ENCODE peak calls at places on chromosomes 16 and 17, in nine cellular contexts. Z, R, F, O, G, W, V, M and P are unnamed samples.

GRCh38 chr17:45300060-45300751 is 16.6 kb downstream of the MAP3K14 start:
- DNase-seq in G (no peak), Z (no peak), W (no peak), M (no peak), O (no peak), F (no peak), R (no peak), V (no peak), P (no peak)

GRCh38 chr17:3039748-3040147 is 23.7 kb downstream of the OR1D5 start:
- DNase-seq in M (no peak), V (no peak), W (no peak), O (no peak), R (no peak), G (no peak), F (no peak), Z (no peak), P (no peak)

GRCh38 chr17:965311-965989 is 14.1 kb downstream of the NXN start:
- DNase-seq in R (no peak), F (no peak), G (no peak), V (no peak), M (no peak), O (no peak), Z (no peak), W (no peak), P (no peak)

GRCh38 chr17:30543456-30543855 is 66.2 kb downstream of the GOSR1 start:
- DNase-seq in G (peak), Z (no peak), O (no peak), W (no peak), V (no peak), M (no peak), R (no peak), F (no peak), P (no peak)

GRCh38 chr16:66363196-66363777 is 3.2 kb upstream of the CDH5 start:
- DNase-seq in V (no peak), R (no peak), G (no peak), W (no peak), O (no peak), F (no peak), M (no peak), Z (no peak), P (no peak)

GRCh38 chr16:57627184-57627871 is 1.1 kb upstream of the ADGRG1 start:
- DNase-seq in M (no peak), V (no peak), G (peak), F (no peak), W (no peak), Z (no peak), R (no peak), O (peak), P (peak)

GRCh38 chr16:81831722-81832126 is 52.6 kb downstream of the PLCG2 start:
- DNase-seq in G (peak), Z (peak), F (no peak), R (peak), V (peak), O (no peak), M (peak), W (peak), P (peak)

GRCh38 chr17:35084987-35085386 is 21.5 kb upstream of the RFFL start:
- DNase-seq in G (peak), W (no peak), V (no peak), O (peak), F (peak), M (no peak), Z (no peak), R (no peak), P (no peak)

GRCh38 chr16:19363741-19364140 is 53.9 kb upstream of the TMC5 start:
- DNase-seq in W (no peak), O (no peak), V (no peak), M (no peak), G (no peak), Z (no peak), R (no peak), F (no peak), P (no peak)

GRCh38 chr17:68461589-68461988 is 4.3 kb upstream of the WIPI1 start:
- DNase-seq in Z (peak), M (peak), R (no peak), W (no peak), V (no peak), F (no peak), G (no peak), O (no peak), P (no peak)

GRCh38 chr17:5055543-5055942 is 20.3 kb upstream of the SLC52A1 start:
- DNase-seq in W (no peak), V (no peak), G (no peak), R (no peak), M (no peak), F (no peak), Z (no peak), O (no peak), P (no peak)

GRCh38 chr17:58245428-58246103 is 7.2 kb downstream of the LPO start:
- DNase-seq in F (no peak), V (no peak), W (no peak), G (peak), Z (no peak), R (no peak), O (peak), M (no peak), P (no peak)

GRCh38 chr16:2896480-2897010 is 13.5 kb downstream of the FLYWCH2 start:
- DNase-seq in O (no peak), G (no peak), W (no peak), Z (no peak), V (no peak), M (no peak), F (no peak), R (no peak), P (no peak)

GRCh38 chr16:24954137-24954536 is 61.0 kb downstream of the ARHGAP17 start:
- DNase-seq in V (no peak), F (no peak), R (no peak), Z (no peak), M (no peak), W (no peak), O (no peak), G (no peak), P (no peak)

GRCh38 chr17:73566905-73567782 is 77.1 kb downstream of the SDK2 start:
- DNase-seq in V (no peak), W (no peak), M (peak), G (no peak), R (no peak), F (no peak), O (no peak), Z (no peak), P (no peak)

GRCh38 chr16:13307255-13307654 is 405.9 kb downstream of the SHISA9 start:
- DNase-seq in G (peak), Z (no peak), M (peak), W (no peak), F (peak), V (no peak), R (no peak), O (no peak), P (no peak)

GRCh38 chr16:22424161-22424937 is 49.9 kb upstream of the CDR2 start:
- DNase-seq in M (no peak), F (no peak), G (peak), V (peak), R (peak), O (no peak), Z (peak), W (no peak), P (no peak)

GRCh38 chr17:78230996-78231931 is at the start of gene TMEM235:
- DNase-seq in V (no peak), M (no peak), R (no peak), G (no peak), W (no peak), O (no peak), F (no peak), Z (no peak), P (no peak)

GRCh38 chr16:67393111-67393789 is at the start of gene TPPP3:
- DNase-seq in O (no peak), Z (peak), W (peak), F (peak), G (peak), M (no peak), R (peak), V (peak), P (peak)

GRCh38 chr17:68248199-68248825 is 469 bp downstream of the AMZ2 start:
- DNase-seq in R (peak), O (peak), M (no peak), W (peak), V (no peak), Z (peak), F (peak), G (peak), P (no peak)

GRCh38 chr17:5044630-5045029 is 9.4 kb upstream of the SLC52A1 start:
- DNase-seq in R (no peak), W (no peak), Z (no peak), V (no peak), M (no peak), G (no peak), F (no peak), O (peak), P (no peak)

GRCh38 chr17:62888148-62888547 is 77.9 kb upstream of the TANC2 start:
- DNase-seq in W (no peak), V (no peak), G (no peak), F (peak), O (peak), M (no peak), R (no peak), Z (no peak), P (no peak)

GRCh38 chr16:18948372-18949020 is 22.3 kb upstream of the SMG1 start:
- DNase-seq in G (no peak), R (no peak), V (no peak), W (no peak), Z (no peak), M (no peak), F (no peak), O (peak), P (no peak)

GRCh38 chr16:53056528-53056881 is 1.7 kb downstream of the CHD9 start:
- DNase-seq in Z (no peak), R (no peak), V (no peak), O (peak), G (peak), F (no peak), W (no peak), M (no peak), P (no peak)

GRCh38 chr17:2172447-2172938 is 117.6 kb downstream of the HIC1 start:
- DNase-seq in R (peak), W (no peak), F (no peak), O (peak), V (no peak), M (no peak), Z (no peak), G (peak), P (no peak)

GRCh38 chr17:58019521-58019920 is 12.5 kb upstream of the SRSF1 start:
- DNase-seq in Z (no peak), R (no peak), F (no peak), O (no peak), W (no peak), V (no peak), M (no peak), G (no peak), P (no peak)

GRCh38 chr17:40097087-40097486 is 3.3 kb downstream of the NR1D1 start:
- DNase-seq in R (no peak), G (no peak), O (no peak), V (no peak), M (no peak), F (no peak), Z (no peak), W (no peak), P (no peak)

GRCh38 chr17:61405047-61405685 is 5.5 kb downstream of the TBX2 start:
- DNase-seq in O (no peak), G (no peak), Z (no peak), M (no peak), W (no peak), V (peak), R (no peak), F (no peak), P (no peak)

GRCh38 chr16:11806721-11807120 is 9.7 kb upstream of the ZC3H7A start:
- DNase-seq in G (peak), O (no peak), W (no peak), F (no peak), Z (no peak), V (no peak), R (no peak), M (no peak), P (no peak)

GRCh38 chr17:40614431-40615294 is 33.0 kb downstream of the SMARCE1 start:
- DNase-seq in V (no peak), O (no peak), R (no peak), F (no peak), W (no peak), M (no peak), G (no peak), Z (no peak), P (no peak)

GRCh38 chr16:56263711-56264608 is 72.7 kb downstream of the GNAO1 start:
- DNase-seq in R (no peak), G (no peak), W (no peak), F (no peak), M (peak), O (no peak), Z (no peak), V (no peak), P (peak)

GRCh38 chr17:59652119-59652518 is 32.4 kb downstream of the CLTC start:
- DNase-seq in V (no peak), R (no peak), G (peak), M (no peak), Z (no peak), F (no peak), O (peak), W (no peak), P (no peak)

GRCh38 chr16:1258906-1259759 is 3.3 kb downstream of the TPSD1 start:
- DNase-seq in W (no peak), O (peak), F (no peak), R (no peak), M (no peak), Z (no peak), G (no peak), V (no peak), P (no peak)

GRCh38 chr16:84740596-84741071 is 40.8 kb downstream of the USP10 start:
- DNase-seq in O (no peak), W (no peak), V (no peak), G (peak), R (no peak), F (no peak), Z (no peak), M (no peak), P (no peak)

GRCh38 chr17:57577751-57578607 is 167.1 kb downstream of the CCDC182 start:
- DNase-seq in W (peak), O (no peak), Z (peak), V (no peak), G (peak), M (no peak), R (peak), F (no peak), P (no peak)

GRCh38 chr17:58956997-58957724 is 149.5 kb downstream of the TRIM37 start:
- DNase-seq in G (peak), Z (no peak), F (peak), V (no peak), M (no peak), W (no peak), R (no peak), O (peak), P (no peak)

GRCh38 chr16:69311533-69312388 is 611 bp downstream of the VPS4A start:
- DNase-seq in F (peak), R (no peak), G (peak), W (no peak), M (peak), V (peak), Z (no peak), O (peak), P (no peak)

GRCh38 chr16:88968589-88969280 is 8.3 kb downstream of the CBFA2T3 start:
- DNase-seq in M (no peak), W (no peak), G (no peak), V (no peak), O (no peak), R (no peak), F (no peak), Z (no peak), P (no peak)

GRCh38 chr16:88971371-88972097 is 5.5 kb downstream of the CBFA2T3 start:
- DNase-seq in O (no peak), W (no peak), G (no peak), R (no peak), Z (no peak), F (no peak), M (no peak), V (no peak), P (no peak)

GRCh38 chr16:88970539-88971065 is 6.4 kb downstream of the CBFA2T3 start:
- DNase-seq in W (no peak), R (no peak), F (no peak), O (no peak), V (no peak), Z (no peak), M (no peak), G (no peak), P (no peak)

GRCh38 chr16:88969361-88969831 is 7.6 kb downstream of the CBFA2T3 start:
- DNase-seq in O (no peak), G (no peak), V (no peak), R (no peak), W (no peak), Z (no peak), M (no peak), F (no peak), P (no peak)

GRCh38 chr16:88970095-88970494 is 6.9 kb downstream of the CBFA2T3 start:
- DNase-seq in O (no peak), M (no peak), W (no peak), Z (no peak), F (no peak), V (no peak), G (no peak), R (no peak), P (no peak)
- H3K27ac ChIP-seq in O (no peak), M (no peak), W (no peak), Z (no peak), F (no peak), V (no peak), G (no peak), R (no peak), P (no peak)

DNA sequence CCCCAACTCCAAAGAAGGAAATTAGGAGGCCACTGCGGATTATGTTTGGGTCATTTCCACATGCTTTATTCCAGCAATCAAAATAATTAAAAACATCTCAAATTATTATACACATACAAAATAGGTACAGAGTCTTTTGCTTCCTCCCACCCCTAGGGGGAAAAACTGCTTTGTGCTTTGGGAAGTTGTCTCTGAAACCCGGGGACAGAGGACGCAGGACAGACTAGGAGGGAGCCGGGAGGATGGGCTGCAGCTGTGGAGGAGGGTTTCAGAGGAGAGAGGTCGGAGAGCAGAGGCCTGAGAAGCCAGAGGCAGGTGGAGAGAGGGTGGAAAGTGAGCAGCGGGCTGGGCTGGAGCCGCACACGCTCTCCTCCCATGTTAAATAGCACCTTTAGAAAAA is 17.4 kb downstream of the COL1A1 start:
- DNase-seq in V (no peak), M (no peak), G (peak), W (no peak), O (no peak), Z (no peak), R (no peak), F (no peak), P (no peak)
- H3K27ac ChIP-seq in V (peak), M (no peak), G (peak), W (peak), O (no peak), Z (no peak), R (peak), F (peak), P (peak)

GRCh38 chr17:13435230-13435629 is 166.5 kb downstream of the HS3ST3A1 start:
- DNase-seq in Z (no peak), M (no peak), O (no peak), G (no peak), W (no peak), R (no peak), V (no peak), F (no peak), P (no peak)
- H3K27ac ChIP-seq in Z (no peak), M (no peak), O (no peak), G (no peak), W (no peak), R (no peak), V (no peak), F (no peak), P (no peak)

GRCh38 chr17:81339502-81340296 is 44.6 kb upstream of the SLC38A10 start:
- DNase-seq in G (no peak), Z (no peak), F (no peak), R (no peak), M (no peak), O (peak), W (no peak), V (no peak), P (no peak)
- H3K27ac ChIP-seq in G (no peak), Z (peak), F (peak), R (no peak), M (no peak), O (peak), W (peak), V (no peak), P (no peak)

GRCh38 chr17:38915639-38915995 is 9.8 kb upstream of the LASP1NB start:
- DNase-seq in R (no peak), W (no peak), F (no peak), O (no peak), Z (no peak), G (no peak), V (peak), M (no peak), P (no peak)
- H3K27ac ChIP-seq in R (peak), W (no peak), F (peak), O (no peak), Z (no peak), G (no peak), V (no peak), M (peak), P (no peak)

DNA sequence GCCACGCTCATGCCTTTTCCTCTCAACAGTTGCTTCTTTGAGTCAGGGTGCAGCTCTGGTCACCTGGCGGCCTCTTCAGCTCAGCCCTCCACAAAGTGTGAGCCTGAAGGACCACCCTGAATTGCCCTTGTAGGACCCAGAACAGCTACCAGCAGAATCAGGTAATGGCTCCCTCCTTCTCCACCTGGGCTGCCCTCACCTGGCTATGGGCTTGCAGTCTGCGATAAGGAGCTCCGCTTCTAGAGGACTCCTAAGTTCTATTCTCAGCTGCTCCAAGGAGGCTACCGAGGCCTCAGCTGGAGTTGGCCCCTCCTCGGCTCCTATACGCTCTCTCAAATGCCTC is 13.4 kb downstream of the SMIM5 start:
- DNase-seq in V (no peak), Z (no peak), M (no peak), F (no peak), W (no peak), R (no peak), G (no peak), O (no peak), P (no peak)
- H3K27ac ChIP-seq in V (no peak), Z (no peak), M (no peak), F (peak), W (no peak), R (no peak), G (no peak), O (peak), P (peak)